ENCODE peak calls at places on chromosomes 11 and 22, in six cellular contexts. P, R, X, G, C and Y are unnamed samples.

GRCh38 chr11:67167715-67168114 is 48.7 kb downstream of the KDM2A start:
- DNase-seq in P (no peak), C (no peak), G (no peak), R (no peak), X (no peak), Y (no peak)

GRCh38 chr22:48744967-48745841 is 1082.5 kb downstream of the BRD1 start:
- DNase-seq in X (peak; percentile 1), G (peak; percentile 68), C (no peak), R (no peak), P (no peak), Y (peak; percentile 23)

GRCh38 chr11:107916671-107917241 is 11.5 kb upstream of the RAB39A start:
- DNase-seq in R (peak; percentile 8), G (no peak), C (no peak), X (no peak), P (no peak), Y (no peak)

GRCh38 chr22:23106906-23107367 is 34.9 kb downstream of the RSPH14 start:
- DNase-seq in G (no peak), C (no peak), X (no peak), P (no peak), R (no peak), Y (no peak)

GRCh38 chr11:62542111-62542745 is 4.4 kb downstream of the AHNAK start:
- DNase-seq in C (no peak), X (no peak), R (no peak), P (no peak), G (no peak), Y (no peak)

GRCh38 chr11:113771964-113772363 is 1.5 kb downstream of the ZW10 start:
- DNase-seq in G (no peak), R (no peak), X (no peak), P (no peak), C (no peak), Y (no peak)

GRCh38 chr22:35072939-35073338 is 7.0 kb downstream of the ISX start:
- DNase-seq in G (no peak), X (no peak), P (no peak), C (no peak), R (peak; percentile 1), Y (no peak)

GRCh38 chr22:26837784-26838520 is 180.6 kb downstream of the MIAT start:
- DNase-seq in R (no peak), C (no peak), G (no peak), X (no peak), P (no peak), Y (no peak)

GRCh38 chr11:125995313-125995712 is 49.5 kb downstream of the VSIG10L2 start:
- DNase-seq in C (no peak), X (no peak), G (no peak), R (peak; percentile 37), P (no peak), Y (no peak)

GRCh38 chr11:415640-416041 is 842 bp upstream of the SIGIRR start:
- DNase-seq in G (no peak), C (no peak), X (no peak), R (no peak), P (no peak), Y (no peak)

GRCh38 chr11:86116996-86117705 is 48.3 kb upstream of the PICALM start:
- DNase-seq in R (peak; percentile 81), P (no peak), X (no peak), C (no peak), G (no peak), Y (no peak)

GRCh38 chr11:84498016-84498415 is 1129.1 kb downstream of the DLG2 start:
- DNase-seq in X (no peak), P (no peak), C (no peak), R (peak; percentile 93), G (no peak), Y (no peak)

GRCh38 chr11:34632105-34632780 is 11.3 kb downstream of the EHF start:
- DNase-seq in C (no peak), P (no peak), R (no peak), G (no peak), X (peak; percentile 76), Y (no peak)

GRCh38 chr11:98411777-98412176 is 609.0 kb upstream of the CNTN5 start:
- DNase-seq in X (no peak), P (no peak), C (no peak), G (no peak), R (no peak), Y (no peak)

GRCh38 chr11:36105743-36106581 is 162.1 kb downstream of the LDLRAD3 start:
- DNase-seq in X (no peak), C (no peak), P (no peak), R (no peak), G (no peak), Y (no peak)

DNA sequence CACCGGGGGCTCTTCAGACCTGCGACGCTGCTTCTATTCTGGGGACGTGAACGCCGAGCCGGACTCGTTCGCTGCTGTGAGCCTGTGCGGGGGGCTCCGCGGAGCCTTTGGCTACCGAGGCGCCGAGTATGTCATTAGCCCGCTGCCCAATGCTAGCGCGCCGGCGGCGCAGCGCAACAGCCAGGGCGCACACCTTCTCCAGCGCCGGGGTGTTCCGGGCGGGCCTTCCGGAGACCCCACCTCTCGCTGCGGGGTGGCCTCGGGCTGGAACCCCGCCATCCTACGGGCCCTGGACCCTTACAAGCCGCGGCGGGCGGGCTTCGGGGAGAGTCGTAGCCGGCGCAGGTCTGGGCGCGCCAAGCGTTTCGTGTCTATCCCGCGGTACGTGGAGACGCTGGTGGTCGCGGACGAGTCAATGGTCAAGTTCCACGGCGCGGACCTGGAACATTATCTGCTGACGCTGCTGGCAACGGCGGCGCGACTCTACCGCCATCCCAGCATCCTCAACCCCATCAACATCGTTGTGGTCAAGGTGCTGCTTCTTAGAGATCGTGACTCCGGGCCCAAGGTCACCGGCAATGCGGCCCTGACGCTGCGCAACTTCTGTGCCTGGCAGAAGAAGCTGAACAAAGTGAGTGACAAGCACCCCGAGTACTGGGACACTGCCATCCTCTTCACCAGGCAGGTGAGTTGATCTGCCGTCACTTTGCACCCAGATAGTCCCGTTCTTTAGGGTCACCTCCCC is 973 bp downstream of the ADAMTS15 start:
- DNase-seq in R (peak; percentile 33), G (peak; percentile 89), X (no peak), P (no peak), C (no peak), Y (no peak)
- TF ChIP-seq CTCF in R (no peak), G (no peak), X (no peak), P (no peak), C (no peak), Y (no peak)

DNA sequence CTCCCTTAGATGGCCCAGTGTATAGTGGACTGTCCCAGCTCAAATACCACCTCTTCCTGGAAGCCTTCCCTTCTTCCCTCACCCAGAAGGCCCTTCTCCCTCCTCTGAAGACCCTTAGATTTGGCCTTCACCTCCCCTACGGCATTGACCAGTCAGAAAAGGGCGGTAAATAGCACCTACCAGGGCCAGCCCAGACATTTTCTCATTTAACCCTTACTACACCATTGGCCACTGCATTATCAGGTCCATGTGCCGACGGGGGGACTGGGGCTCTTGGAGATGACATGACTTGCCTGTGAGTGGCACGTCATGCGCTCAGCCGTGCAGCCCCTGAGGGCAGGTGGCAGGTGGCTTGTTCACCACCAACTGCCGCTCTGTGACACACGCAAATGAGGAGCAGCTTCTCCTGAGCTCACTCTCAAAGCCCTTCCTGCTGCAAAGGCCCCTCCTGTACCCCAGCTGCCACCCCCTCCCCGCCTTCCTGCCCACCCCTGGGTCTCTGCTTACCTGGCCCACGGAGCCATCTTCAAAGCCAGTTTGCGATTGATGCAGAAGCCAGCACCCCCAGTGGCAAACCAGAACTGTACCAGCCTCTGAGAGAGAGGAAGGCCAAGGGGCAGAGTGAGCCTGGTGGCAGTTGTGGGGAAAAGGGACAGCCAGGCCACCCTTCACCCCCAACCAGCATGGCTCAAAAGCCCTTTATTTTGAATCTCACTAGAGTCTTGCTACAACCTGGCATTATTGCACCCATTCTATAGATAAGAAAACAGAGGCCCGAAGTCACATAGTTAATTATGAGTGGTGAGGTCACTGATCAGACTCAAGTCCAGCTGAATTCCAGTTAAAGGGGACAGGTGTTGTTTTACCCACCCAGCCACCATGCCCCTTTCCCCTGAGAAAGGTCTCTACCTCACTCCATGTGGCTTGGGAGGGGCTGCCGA is 9.5 kb downstream of the MFNG start:
- DNase-seq in X (no peak), G (no peak), R (no peak), P (no peak), C (no peak), Y (no peak)
- H3K4me3 ChIP-seq in X (no peak overlapping the region), G (no peak overlapping the region), R (no peak overlapping the region), P (no peak overlapping the region), C (no peak overlapping the region), Y (no peak overlapping the region)

DNA sequence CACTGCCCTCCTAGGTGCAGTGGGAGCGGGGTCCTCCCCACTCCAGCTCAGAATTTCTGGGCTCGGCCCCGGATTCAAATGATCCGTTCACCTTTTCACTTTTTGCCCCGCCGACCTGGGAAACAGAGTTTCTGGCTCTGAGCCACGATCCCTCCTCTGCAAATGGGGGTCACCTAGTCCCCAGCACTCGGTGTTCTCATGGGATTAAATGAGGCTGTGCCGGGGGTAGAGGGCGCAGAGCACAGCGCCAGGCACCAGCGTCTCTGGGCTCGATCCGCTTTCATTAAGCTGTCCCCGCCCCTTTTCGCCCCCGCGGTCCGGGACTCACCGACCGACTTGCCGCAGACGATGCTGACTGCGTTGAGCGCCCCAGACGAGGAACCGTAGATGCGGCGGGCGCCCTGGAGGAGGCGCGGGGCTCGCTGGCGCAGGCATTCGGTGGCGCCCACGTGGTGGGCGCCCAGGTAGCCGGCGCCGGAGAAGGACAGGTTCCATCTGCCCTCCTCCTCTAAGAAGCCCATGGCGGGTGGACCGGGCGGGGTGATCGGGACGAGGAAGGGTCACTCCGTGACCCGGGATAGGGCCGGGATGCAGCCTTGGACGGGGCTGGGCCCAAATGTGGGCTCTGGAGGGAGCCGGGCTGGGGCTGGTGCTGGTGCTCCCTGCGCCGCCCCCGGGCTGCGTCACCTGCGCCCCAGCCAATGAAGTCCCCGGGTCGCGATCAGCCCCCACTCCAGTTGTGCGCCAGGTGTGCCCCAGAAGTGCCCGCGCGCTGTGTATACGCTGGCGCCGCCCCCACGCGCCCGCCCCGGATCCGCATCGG is at the start of gene PNPLA5:
- DNase-seq in X (no peak), C (no peak), G (peak; percentile 81), P (no peak), R (peak; percentile 40), Y (no peak)
- TF ChIP-seq CTCF in X (no peak), C (no peak), G (no peak), P (peak; percentile 6), R (no peak), Y (no peak)

GRCh38 chr11:1544536-1544935 is 27.5 kb downstream of the DUSP8 start:
- DNase-seq in P (no peak), C (no peak), G (peak; percentile 52), R (no peak), X (no peak), Y (no peak)

GRCh38 chr11:1546536-1547466 is 25.3 kb downstream of the DUSP8 start:
- DNase-seq in R (peak; percentile 23), P (no peak), X (no peak), G (peak; percentile 93), C (no peak), Y (no peak)

GRCh38 chr11:1547467-1548098 is 24.5 kb downstream of the DUSP8 start:
- DNase-seq in X (no peak), R (no peak), C (no peak), G (peak; percentile 70), P (no peak), Y (no peak)

GRCh38 chr11:1545432-1545831 is 26.6 kb downstream of the DUSP8 start:
- DNase-seq in X (no peak), G (no peak), C (no peak), P (no peak), R (no peak), Y (no peak)

DNA sequence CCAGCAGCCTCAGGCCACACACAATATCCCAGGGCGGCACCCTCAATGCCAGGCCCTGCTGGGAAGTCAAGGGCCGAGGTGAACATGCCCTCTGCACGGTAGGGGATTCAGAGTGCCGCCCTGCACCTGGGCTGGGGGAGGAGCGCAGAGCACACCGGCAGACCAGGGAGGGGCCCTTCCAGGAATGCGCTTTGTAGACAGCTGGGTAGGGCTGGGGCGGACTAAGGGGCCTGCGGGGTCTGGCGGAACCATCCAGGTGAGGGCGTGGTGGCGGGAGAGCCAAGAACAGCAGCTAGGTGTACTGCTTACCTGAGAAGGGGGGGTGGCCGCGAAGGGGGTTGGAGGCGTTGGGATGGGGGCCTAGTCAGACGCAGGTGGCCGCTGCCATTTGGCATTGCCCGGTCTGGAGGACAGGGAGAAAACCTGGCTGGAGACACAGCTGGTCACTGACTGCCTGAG is 26.0 kb downstream of the DUSP8 start:
- DNase-seq in X (no peak), R (no peak), G (peak; percentile 63), C (no peak), P (no peak), Y (no peak)
- H3K4me3 ChIP-seq in X (no peak overlapping the region), R (no peak overlapping the region), G (no peak overlapping the region), C (no peak overlapping the region), P (no peak overlapping the region), Y (no peak overlapping the region)